ENCODE peak calls at places on chromosomes 16 and 17, in five cellular contexts. One of them, this sample, is unnamed.

GRCh38 chr17:47277921-47278320 is 24.3 kb downstream of the ITGB3 start:
- DNase-seq in fibroblast of pulmonary artery: no peak
- DNase-seq in pancreas: no peak
- DNase-seq in left ventricle myocardium inferior: no peak
- DNase-seq in body of pancreas: no peak
- DNase-seq in this sample: no peak

GRCh38 chr17:46797131-46797530 is 21.4 kb downstream of the WNT3 start:
- DNase-seq in fibroblast of pulmonary artery: no peak
- DNase-seq in pancreas: no peak
- DNase-seq in left ventricle myocardium inferior: no peak
- DNase-seq in body of pancreas: no peak
- DNase-seq in this sample: no peak

GRCh38 chr16:67399749-67400704 is 6.7 kb upstream of the TPPP3 start:
- DNase-seq in fibroblast of pulmonary artery: no peak
- DNase-seq in pancreas: peak
- DNase-seq in left ventricle myocardium inferior: no peak
- DNase-seq in body of pancreas: no peak
- DNase-seq in this sample: no peak

GRCh38 chr17:74842599-74843351 is 16.9 kb downstream of the GRIN2C start:
- DNase-seq in fibroblast of pulmonary artery: peak
- DNase-seq in pancreas: peak
- DNase-seq in left ventricle myocardium inferior: peak
- DNase-seq in body of pancreas: peak
- DNase-seq in this sample: no peak

GRCh38 chr16:55021595-55022475 is 91.2 kb downstream of the IRX5 start:
- DNase-seq in fibroblast of pulmonary artery: peak
- DNase-seq in pancreas: no peak
- DNase-seq in left ventricle myocardium inferior: no peak
- DNase-seq in body of pancreas: no peak
- DNase-seq in this sample: no peak

GRCh38 chr17:80968602-80969029 is 23.0 kb upstream of the CHMP6 start:
- DNase-seq in fibroblast of pulmonary artery: no peak
- DNase-seq in pancreas: no peak
- DNase-seq in left ventricle myocardium inferior: no peak
- DNase-seq in body of pancreas: peak
- DNase-seq in this sample: no peak

GRCh38 chr17:77483128-77483598 is 342.4 kb downstream of the SEC14L1 start:
- DNase-seq in fibroblast of pulmonary artery: no peak
- DNase-seq in pancreas: no peak
- DNase-seq in left ventricle myocardium inferior: no peak
- DNase-seq in body of pancreas: no peak
- DNase-seq in this sample: no peak

GRCh38 chr16:49649013-49649785 is 206.7 kb downstream of the ZNF423 start:
- DNase-seq in fibroblast of pulmonary artery: peak
- DNase-seq in pancreas: no peak
- DNase-seq in left ventricle myocardium inferior: no peak
- DNase-seq in body of pancreas: peak
- DNase-seq in this sample: no peak

DNA sequence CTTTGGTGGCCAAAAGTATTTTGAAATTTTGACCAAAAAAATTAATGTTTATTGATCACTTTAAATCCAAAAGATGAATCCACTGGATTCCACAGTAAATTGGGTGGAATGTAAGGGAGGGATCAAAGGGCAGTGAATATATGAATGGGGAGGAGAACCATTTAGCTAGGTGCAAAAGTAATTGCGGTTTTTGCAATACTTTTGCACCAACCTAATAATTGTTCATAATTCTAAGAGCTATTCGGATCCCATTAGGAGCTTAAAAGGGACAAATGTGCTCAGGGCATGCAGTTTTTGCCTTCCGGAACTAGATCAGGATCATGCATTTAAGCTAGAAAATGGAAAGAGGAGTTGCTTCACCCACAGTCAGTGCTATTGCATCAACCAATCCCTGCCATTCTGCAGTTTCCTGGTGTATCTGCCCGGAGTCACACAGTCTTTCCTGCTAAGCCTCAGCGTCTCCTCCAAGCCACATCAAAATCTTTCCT is at the start of gene LPO:
- DNase-seq in fibroblast of pulmonary artery: no peak
- DNase-seq in pancreas: no peak
- DNase-seq in left ventricle myocardium inferior: no peak
- DNase-seq in body of pancreas: no peak
- DNase-seq in this sample: no peak
- H3K4me3 ChIP-seq in fibroblast of pulmonary artery: no peak
- H3K4me3 ChIP-seq in pancreas: no peak
- H3K4me3 ChIP-seq in left ventricle myocardium inferior: no peak
- H3K4me3 ChIP-seq in body of pancreas: no peak
- H3K4me3 ChIP-seq in this sample: no peak

GRCh38 chr16:386641-387156 is 4.9 kb upstream of the PGAP6 start:
- DNase-seq in fibroblast of pulmonary artery: no peak
- DNase-seq in pancreas: no peak
- DNase-seq in left ventricle myocardium inferior: no peak
- DNase-seq in body of pancreas: no peak
- DNase-seq in this sample: peak
- TF ChIP-seq CTCF in fibroblast of pulmonary artery: no peak
- TF ChIP-seq CTCF in pancreas: no peak
- TF ChIP-seq CTCF in left ventricle myocardium inferior: no peak
- TF ChIP-seq CTCF in body of pancreas: no peak
- TF ChIP-seq CTCF in this sample: no peak

GRCh38 chr16:85800321-85800669 is 800 bp downstream of the COX4I1 start:
- DNase-seq in fibroblast of pulmonary artery: peak
- DNase-seq in pancreas: no peak
- DNase-seq in left ventricle myocardium inferior: no peak
- DNase-seq in body of pancreas: no peak
- DNase-seq in this sample: no peak
- H3K4me3 ChIP-seq in fibroblast of pulmonary artery: peak
- H3K4me3 ChIP-seq in pancreas: peak
- H3K4me3 ChIP-seq in left ventricle myocardium inferior: peak
- H3K4me3 ChIP-seq in body of pancreas: peak
- H3K4me3 ChIP-seq in this sample: peak

DNA sequence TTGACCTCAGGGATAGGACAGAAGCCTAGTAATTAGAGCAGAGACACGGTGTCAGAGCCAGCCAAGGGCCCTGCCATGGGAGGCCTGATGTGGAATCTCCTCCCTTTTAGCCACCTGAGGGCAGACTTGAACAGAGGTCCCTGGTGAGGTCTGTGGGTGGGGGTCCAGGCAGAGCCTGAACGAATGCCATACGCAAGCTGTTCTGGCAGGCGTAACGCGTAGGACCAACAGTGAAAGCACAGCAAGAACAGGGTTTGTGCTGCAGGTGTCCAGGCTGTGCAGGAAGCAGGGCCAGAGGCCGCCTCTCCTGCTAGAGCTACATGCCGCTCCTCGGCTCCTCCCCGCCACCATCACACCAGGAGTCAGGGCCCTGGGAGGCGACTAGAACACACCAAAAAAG is 81.9 kb upstream of the TBX2 start:
- DNase-seq in fibroblast of pulmonary artery: no peak
- DNase-seq in pancreas: no peak
- DNase-seq in left ventricle myocardium inferior: no peak
- DNase-seq in body of pancreas: no peak
- DNase-seq in this sample: no peak
- TF ChIP-seq CTCF in fibroblast of pulmonary artery: no peak
- TF ChIP-seq CTCF in pancreas: no peak
- TF ChIP-seq CTCF in left ventricle myocardium inferior: no peak
- TF ChIP-seq CTCF in body of pancreas: no peak
- TF ChIP-seq CTCF in this sample: no peak

DNA sequence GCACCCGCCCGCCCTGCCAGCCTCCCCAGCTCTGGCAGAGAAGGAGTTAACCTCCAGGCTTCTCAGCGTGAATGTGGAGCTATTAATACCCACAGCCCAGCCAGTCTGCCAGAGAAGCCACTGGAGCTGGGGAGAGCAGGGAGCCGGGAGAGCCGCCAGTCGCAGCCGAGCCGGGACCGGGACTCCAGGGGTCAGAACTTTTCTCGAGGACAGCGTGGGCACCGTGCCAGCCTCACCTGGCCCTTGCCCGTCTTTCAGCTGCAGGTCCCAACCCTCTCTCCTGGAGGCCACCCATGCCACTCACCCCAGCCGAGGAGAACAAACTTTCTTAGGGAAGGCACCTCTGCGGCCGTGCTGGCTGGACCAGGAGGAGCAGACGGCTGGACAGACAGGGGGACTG is 33.8 kb upstream of the SBK1 start:
- DNase-seq in fibroblast of pulmonary artery: peak
- DNase-seq in pancreas: no peak
- DNase-seq in left ventricle myocardium inferior: peak
- DNase-seq in body of pancreas: peak
- DNase-seq in this sample: no peak
- H3K4me3 ChIP-seq in fibroblast of pulmonary artery: no peak
- H3K4me3 ChIP-seq in pancreas: no peak
- H3K4me3 ChIP-seq in left ventricle myocardium inferior: peak
- H3K4me3 ChIP-seq in body of pancreas: no peak
- H3K4me3 ChIP-seq in this sample: no peak

GRCh38 chr17:6853764-6854442 is 22.4 kb upstream of the TEKT1 start:
- DNase-seq in fibroblast of pulmonary artery: no peak
- DNase-seq in pancreas: no peak
- DNase-seq in left ventricle myocardium inferior: no peak
- DNase-seq in body of pancreas: no peak
- DNase-seq in this sample: no peak
- TF ChIP-seq CTCF in fibroblast of pulmonary artery: peak
- TF ChIP-seq CTCF in pancreas: no peak
- TF ChIP-seq CTCF in left ventricle myocardium inferior: peak
- TF ChIP-seq CTCF in body of pancreas: peak
- TF ChIP-seq CTCF in this sample: peak

GRCh38 chr16:57533618-57534336 is 2.6 kb downstream of the CCDC102A start:
- DNase-seq in fibroblast of pulmonary artery: no peak
- DNase-seq in pancreas: no peak
- DNase-seq in left ventricle myocardium inferior: no peak
- DNase-seq in body of pancreas: peak
- DNase-seq in this sample: peak
- H3K4me3 ChIP-seq in fibroblast of pulmonary artery: no peak
- H3K4me3 ChIP-seq in pancreas: no peak
- H3K4me3 ChIP-seq in left ventricle myocardium inferior: peak
- H3K4me3 ChIP-seq in body of pancreas: no peak
- H3K4me3 ChIP-seq in this sample: no peak

This sample was measured in breast epithelium.